ENCODE peak calls at places on chromosomes 6 and 20, in five cellular contexts. N is AG04450; M is CD4-positive, CD25-positive, alpha-beta regulatory T cell; U is stimulated activated CD4-positive, alpha-beta T cell treated with anti-CD3 and anti-CD28 coated beads, Interleukin-12 subunit alpha, Interleukin-12 subunit beta, amount 100 ng/mL, for 24 hours; L is ecto neural progenitor cell. K is an unnamed sample.

GRCh38 chr6:34177181-34177591 is 31.3 kb upstream of the GRM4 start:
- DNase-seq in U (no peak), N (no peak), L (no peak), M (no peak), K (no peak)

GRCh38 chr20:38272961-38273360 is 12.4 kb upstream of the KIAA1755 start:
- DNase-seq in M (no peak), U (no peak), N (peak; percentile 55), L (no peak), K (no peak)

GRCh38 chr20:44291754-44292153 is 19.2 kb downstream of the FITM2 start:
- DNase-seq in N (no peak), U (no peak), M (no peak), L (no peak), K (no peak)

GRCh38 chr20:41169184-41169690 is 31.9 kb downstream of the PLCG1 start:
- DNase-seq in L (no peak), U (no peak), M (no peak), N (no peak), K (no peak)

GRCh38 chr6:53741001-53741400 is 53.8 kb upstream of the LRRC1 start:
- DNase-seq in M (no peak), U (no peak), N (no peak), L (no peak), K (no peak)

GRCh38 chr20:56433880-56434255 is 21.8 kb downstream of the CASS4 start:
- DNase-seq in N (peak; percentile 81), U (no peak), M (no peak), L (no peak), K (no peak)

GRCh38 chr6:105879146-105879545 is 207.0 kb upstream of the PRDM1 start:
- DNase-seq in M (no peak), N (no peak), L (no peak), U (no peak), K (no peak)

GRCh38 chr20:25215521-25215920 is 20.0 kb downstream of the ENTPD6 start:
- DNase-seq in N (no peak), M (no peak), L (no peak), U (no peak), K (no peak)

GRCh38 chr20:58550661-58551060 is 35.5 kb upstream of the APCDD1L start:
- DNase-seq in U (no peak), N (peak; percentile 80), M (no peak), L (no peak), K (no peak)